ENCODE peak calls at places on chromosomes 16 and 17, in five cellular contexts. One of them, this sample, is unnamed.

GRCh38 chr16:25135239-25135878 is 23.8 kb downstream of the LCMT1 start:
- DNase-seq in C1 segment of cervical spinal cord: no peak
- DNase-seq in dorsolateral prefrontal cortex: peak
- DNase-seq in effector CD4-positive, alpha-beta T cell: no peak
- DNase-seq in epithelial cell of proximal tubule: no peak
- DNase-seq in this sample: no peak

GRCh38 chr17:65109990-65110680 is 27.0 kb upstream of the RGS9 start:
- DNase-seq in dorsolateral prefrontal cortex: no peak
- DNase-seq in effector CD4-positive, alpha-beta T cell: no peak
- DNase-seq in C1 segment of cervical spinal cord: no peak
- DNase-seq in epithelial cell of proximal tubule: no peak
- DNase-seq in this sample: no peak

GRCh38 chr16:82181456-82182185 is 11.6 kb upstream of the MPHOSPH6 start:
- DNase-seq in epithelial cell of proximal tubule: no peak
- DNase-seq in C1 segment of cervical spinal cord: no peak
- DNase-seq in dorsolateral prefrontal cortex: no peak
- DNase-seq in effector CD4-positive, alpha-beta T cell: no peak
- DNase-seq in this sample: no peak

GRCh38 chr16:11084484-11085024 is 140.2 kb downstream of the CLEC16A start:
- DNase-seq in effector CD4-positive, alpha-beta T cell: no peak
- DNase-seq in C1 segment of cervical spinal cord: no peak
- DNase-seq in epithelial cell of proximal tubule: peak
- DNase-seq in dorsolateral prefrontal cortex: no peak
- DNase-seq in this sample: no peak

GRCh38 chr17:67290994-67291362 is 46.0 kb upstream of the HELZ start:
- DNase-seq in epithelial cell of proximal tubule: no peak
- DNase-seq in effector CD4-positive, alpha-beta T cell: no peak
- DNase-seq in dorsolateral prefrontal cortex: no peak
- DNase-seq in C1 segment of cervical spinal cord: no peak
- DNase-seq in this sample: no peak

GRCh38 chr17:42682400-42683384 is at the start of gene CNTNAP1:
- DNase-seq in epithelial cell of proximal tubule: no peak
- DNase-seq in C1 segment of cervical spinal cord: no peak
- DNase-seq in effector CD4-positive, alpha-beta T cell: no peak
- DNase-seq in dorsolateral prefrontal cortex: peak
- DNase-seq in this sample: peak

GRCh38 chr16:57651344-57652333 is 16.5 kb upstream of the ADGRG3 start:
- DNase-seq in C1 segment of cervical spinal cord: no peak
- DNase-seq in epithelial cell of proximal tubule: no peak
- DNase-seq in dorsolateral prefrontal cortex: no peak
- DNase-seq in effector CD4-positive, alpha-beta T cell: no peak
- DNase-seq in this sample: no peak

GRCh38 chr17:28347261-28347891 is 10.0 kb downstream of the POLDIP2 start:
- DNase-seq in dorsolateral prefrontal cortex: no peak
- DNase-seq in effector CD4-positive, alpha-beta T cell: no peak
- DNase-seq in epithelial cell of proximal tubule: no peak
- DNase-seq in C1 segment of cervical spinal cord: no peak
- DNase-seq in this sample: no peak

GRCh38 chr16:56860226-56861020 is 4.6 kb upstream of the SLC12A3 start:
- DNase-seq in effector CD4-positive, alpha-beta T cell: no peak
- DNase-seq in epithelial cell of proximal tubule: no peak
- DNase-seq in dorsolateral prefrontal cortex: no peak
- DNase-seq in C1 segment of cervical spinal cord: no peak
- DNase-seq in this sample: no peak

GRCh38 chr17:9016941-9017552 is 4.3 kb upstream of the NTN1 start:
- DNase-seq in effector CD4-positive, alpha-beta T cell: no peak
- DNase-seq in C1 segment of cervical spinal cord: no peak
- DNase-seq in dorsolateral prefrontal cortex: no peak
- DNase-seq in epithelial cell of proximal tubule: no peak
- DNase-seq in this sample: no peak

GRCh38 chr17:16991349-16992009 is 19.6 kb upstream of the TNFRSF13B start:
- DNase-seq in epithelial cell of proximal tubule: no peak
- DNase-seq in C1 segment of cervical spinal cord: no peak
- DNase-seq in dorsolateral prefrontal cortex: peak
- DNase-seq in effector CD4-positive, alpha-beta T cell: peak
- DNase-seq in this sample: peak

GRCh38 chr17:47423406-47424295 is 99.9 kb downstream of the EFCAB13 start:
- DNase-seq in effector CD4-positive, alpha-beta T cell: no peak
- DNase-seq in dorsolateral prefrontal cortex: no peak
- DNase-seq in C1 segment of cervical spinal cord: no peak
- DNase-seq in epithelial cell of proximal tubule: no peak
- DNase-seq in this sample: no peak

GRCh38 chr16:87298857-87299465 is 18.2 kb downstream of the C16orf95 start:
- DNase-seq in dorsolateral prefrontal cortex: no peak
- DNase-seq in effector CD4-positive, alpha-beta T cell: no peak
- DNase-seq in C1 segment of cervical spinal cord: no peak
- DNase-seq in epithelial cell of proximal tubule: no peak
- DNase-seq in this sample: no peak

GRCh38 chr16:12833939-12834338 is 30.3 kb upstream of the CPPED1 start:
- DNase-seq in C1 segment of cervical spinal cord: no peak
- DNase-seq in dorsolateral prefrontal cortex: no peak
- DNase-seq in effector CD4-positive, alpha-beta T cell: no peak
- DNase-seq in epithelial cell of proximal tubule: peak
- DNase-seq in this sample: no peak

GRCh38 chr17:67441052-67441738 is 64.1 kb downstream of the PITPNC1 start:
- DNase-seq in effector CD4-positive, alpha-beta T cell: peak
- DNase-seq in epithelial cell of proximal tubule: no peak
- DNase-seq in C1 segment of cervical spinal cord: no peak
- DNase-seq in dorsolateral prefrontal cortex: no peak
- DNase-seq in this sample: no peak

GRCh38 chr17:66313995-66314659 is 11.7 kb downstream of the PRKCA start:
- DNase-seq in dorsolateral prefrontal cortex: no peak
- DNase-seq in epithelial cell of proximal tubule: no peak
- DNase-seq in effector CD4-positive, alpha-beta T cell: no peak
- DNase-seq in C1 segment of cervical spinal cord: no peak
- DNase-seq in this sample: no peak

GRCh38 chr17:63116967-63117366 is 150.9 kb downstream of the TANC2 start:
- DNase-seq in epithelial cell of proximal tubule: peak
- DNase-seq in dorsolateral prefrontal cortex: peak
- DNase-seq in effector CD4-positive, alpha-beta T cell: no peak
- DNase-seq in C1 segment of cervical spinal cord: no peak
- DNase-seq in this sample: peak

GRCh38 chr17:7558544-7559306 is at the start of gene TNFSF13:
- DNase-seq in dorsolateral prefrontal cortex: no peak
- DNase-seq in effector CD4-positive, alpha-beta T cell: no peak
- DNase-seq in epithelial cell of proximal tubule: no peak
- DNase-seq in C1 segment of cervical spinal cord: no peak
- DNase-seq in this sample: peak

GRCh38 chr16:48354877-48355585 is 30.2 kb downstream of the SIAH1 start:
- DNase-seq in C1 segment of cervical spinal cord: no peak
- DNase-seq in effector CD4-positive, alpha-beta T cell: no peak
- DNase-seq in dorsolateral prefrontal cortex: no peak
- DNase-seq in epithelial cell of proximal tubule: no peak
- DNase-seq in this sample: no peak

GRCh38 chr16:74556375-74556922 is 50.5 kb downstream of the GLG1 start:
- DNase-seq in epithelial cell of proximal tubule: no peak
- DNase-seq in dorsolateral prefrontal cortex: no peak
- DNase-seq in C1 segment of cervical spinal cord: no peak
- DNase-seq in effector CD4-positive, alpha-beta T cell: no peak
- DNase-seq in this sample: no peak

GRCh38 chr17:10631701-10632100 is 25.4 kb downstream of the MYH3 start:
- DNase-seq in epithelial cell of proximal tubule: no peak
- DNase-seq in C1 segment of cervical spinal cord: no peak
- DNase-seq in effector CD4-positive, alpha-beta T cell: no peak
- DNase-seq in dorsolateral prefrontal cortex: no peak
- DNase-seq in this sample: no peak

GRCh38 chr16:24953721-24954120 is 61.4 kb downstream of the ARHGAP17 start:
- DNase-seq in effector CD4-positive, alpha-beta T cell: no peak
- DNase-seq in epithelial cell of proximal tubule: no peak
- DNase-seq in C1 segment of cervical spinal cord: no peak
- DNase-seq in dorsolateral prefrontal cortex: no peak
- DNase-seq in this sample: no peak

GRCh38 chr16:78770353-78771091 is 671.1 kb downstream of the WWOX start:
- DNase-seq in epithelial cell of proximal tubule: no peak
- DNase-seq in C1 segment of cervical spinal cord: no peak
- DNase-seq in dorsolateral prefrontal cortex: peak
- DNase-seq in effector CD4-positive, alpha-beta T cell: peak
- DNase-seq in this sample: peak

GRCh38 chr16:68235105-68235881 is 634 bp downstream of the ESRP2 start:
- DNase-seq in epithelial cell of proximal tubule: no peak
- DNase-seq in effector CD4-positive, alpha-beta T cell: no peak
- DNase-seq in C1 segment of cervical spinal cord: no peak
- DNase-seq in dorsolateral prefrontal cortex: no peak
- DNase-seq in this sample: no peak

GRCh38 chr16:29319726-29320125 is 86.8 kb downstream of the NPIPB11 start:
- DNase-seq in C1 segment of cervical spinal cord: no peak
- DNase-seq in dorsolateral prefrontal cortex: no peak
- DNase-seq in effector CD4-positive, alpha-beta T cell: no peak
- DNase-seq in epithelial cell of proximal tubule: no peak
- DNase-seq in this sample: no peak

GRCh38 chr16:64880994-64881393 is 240.9 kb downstream of the CDH11 start:
- DNase-seq in effector CD4-positive, alpha-beta T cell: no peak
- DNase-seq in C1 segment of cervical spinal cord: no peak
- DNase-seq in dorsolateral prefrontal cortex: no peak
- DNase-seq in epithelial cell of proximal tubule: no peak
- DNase-seq in this sample: no peak

GRCh38 chr17:55348749-55349354 is 72.8 kb downstream of the MMD start:
- DNase-seq in dorsolateral prefrontal cortex: peak
- DNase-seq in effector CD4-positive, alpha-beta T cell: peak
- DNase-seq in C1 segment of cervical spinal cord: no peak
- DNase-seq in epithelial cell of proximal tubule: no peak
- DNase-seq in this sample: no peak

GRCh38 chr16:4064950-4065352 is 51.3 kb downstream of the ADCY9 start:
- DNase-seq in effector CD4-positive, alpha-beta T cell: no peak
- DNase-seq in dorsolateral prefrontal cortex: no peak
- DNase-seq in epithelial cell of proximal tubule: no peak
- DNase-seq in C1 segment of cervical spinal cord: no peak
- DNase-seq in this sample: no peak